ENCODE peak calls at places on chromosome 15, in four cellular contexts. B is amygdala, D is AG08396, F is M059J. G is an unnamed sample.

GRCh38 chr15:71647479-71647792 is 162.9 kb upstream of the NR2E3 start:
- DNase-seq in F (no peak), D (no peak), B (no peak), G (no peak)

GRCh38 chr15:36398212-36398611 is 181.2 kb upstream of the CDIN1 start:
- DNase-seq in F (no peak), B (no peak), D (no peak), G (no peak)

GRCh38 chr15:87597346-87598052 is 659.0 kb downstream of the NTRK3 start:
- DNase-seq in B (no peak), D (no peak), F (peak), G (no peak)

GRCh38 chr15:29970402-29970695 is 112.4 kb upstream of the GOLGA8J start:
- DNase-seq in D (peak), B (no peak), F (peak), G (no peak)

GRCh38 chr15:83282141-83282540 is 2.3 kb downstream of the BNC1 start:
- DNase-seq in D (no peak), B (no peak), F (no peak), G (no peak)

GRCh38 chr15:23567921-23568320 is 2.4 kb downstream of the MKRN3 start:
- DNase-seq in B (peak), F (no peak), D (no peak), G (no peak)

GRCh38 chr15:78057803-78058202 is 19.7 kb downstream of the TBC1D2B start:
- DNase-seq in D (no peak), B (no peak), F (no peak), G (no peak)

GRCh38 chr15:49235446-49236207 is 65.6 kb downstream of the GALK2 start:
- DNase-seq in D (peak), B (peak), F (peak), G (no peak)

GRCh38 chr15:91660174-91660649 is 193.3 kb upstream of the SLCO3A1 start:
- DNase-seq in D (no peak), F (no peak), B (no peak), G (no peak)

GRCh38 chr15:40029979-40030893 is 8.7 kb downstream of the SRP14 start:
- DNase-seq in D (no peak), B (no peak), F (no peak), G (no peak)

GRCh38 chr15:101152914-101153313 is 98.9 kb downstream of the CHSY1 start:
- DNase-seq in B (no peak), F (no peak), D (no peak), G (no peak)

GRCh38 chr15:26628879-26629529 is 143.9 kb downstream of the GABRB3 start:
- DNase-seq in F (no peak), D (peak), B (peak), G (no peak)

GRCh38 chr15:36469567-36469966 is 109.9 kb upstream of the CDIN1 start:
- DNase-seq in D (peak), F (peak), B (no peak), G (peak)

GRCh38 chr15:41870689-41871081 is 23.2 kb downstream of the SPTBN5 start:
- DNase-seq in F (peak), B (no peak), D (peak), G (peak)

GRCh38 chr15:70526221-70526973 is 237.0 kb downstream of the UACA start:
- DNase-seq in B (no peak), F (peak), D (no peak), G (peak)

GRCh38 chr15:68379759-68380290 is 52.1 kb downstream of the ITGA11 start:
- DNase-seq in F (no peak), B (no peak), D (no peak), G (no peak)

GRCh38 chr15:52678036-52678467 is 1.1 kb downstream of the ATOSA start:
- DNase-seq in F (peak), D (peak), B (peak), G (peak)

GRCh38 chr15:51129513-51130197 is 34.9 kb upstream of the TNFAIP8L3 start:
- DNase-seq in D (no peak), B (no peak), F (no peak), G (no peak)

GRCh38 chr15:97129684-97130083 is 799.2 kb downstream of the NR2F2 start:
- DNase-seq in B (no peak), D (no peak), F (no peak), G (no peak)

GRCh38 chr15:68303560-68304436 is 26.3 kb downstream of the FEM1B start:
- DNase-seq in B (no peak), D (no peak), F (peak), G (no peak)

GRCh38 chr15:71716990-71717389 is 93.4 kb upstream of the NR2E3 start:
- DNase-seq in B (no peak), F (peak), D (peak), G (no peak)

GRCh38 chr15:64180235-64180824 is 17.5 kb upstream of the PPIB start:
- DNase-seq in B (no peak), F (no peak), D (no peak), G (no peak)

GRCh38 chr15:101613130-101614000 is 38.8 kb downstream of the TM2D3 start:
- DNase-seq in D (peak), F (peak), B (peak), G (no peak)

GRCh38 chr15:94855409-94856266 is 624.3 kb downstream of the MCTP2 start:
- DNase-seq in F (no peak), B (no peak), D (no peak), G (no peak)

GRCh38 chr15:58604455-58604923 is 145.0 kb downstream of the ADAM10 start:
- DNase-seq in D (no peak), B (no peak), F (no peak), G (no peak)

G was measured in H54.